ENCODE peak calls at places on chromosomes 5 and 9, in five cellular contexts. G is WTC11, Z is psoas muscle, M is right lobe of liver, Q is astrocyte of the spinal cord. F is an unnamed sample.

GRCh38 chr5:32297181-32298055 is 15.3 kb downstream of the MTMR12 start:
- DNase-seq in G (no peak), Z (no peak), M (no peak), Q (no peak), F (no peak)

GRCh38 chr9:125889122-125889523 is 141.9 kb downstream of the PBX3 start:
- DNase-seq in G (peak), Z (peak), M (peak), Q (peak), F (no peak)

GRCh38 chr5:106521701-106522100 is 1149.0 kb downstream of the EFNA5 start:
- DNase-seq in G (no peak), Z (no peak), M (no peak), Q (peak), F (no peak)

GRCh38 chr5:32355694-32356093 is 43.0 kb upstream of the MTMR12 start:
- DNase-seq in G (no peak), Z (no peak), M (no peak), Q (no peak), F (no peak)

GRCh38 chr5:176538505-176538806 is 1.3 kb upstream of the RNF44 start:
- DNase-seq in G (no peak), Z (no peak), M (no peak), Q (no peak), F (no peak)

GRCh38 chr5:135107986-135108385 is 74.0 kb upstream of the PITX1 start:
- DNase-seq in G (no peak), Z (peak), M (no peak), Q (no peak), F (no peak)

GRCh38 chr9:95750725-95751644 is 124.5 kb upstream of the ERCC6L2 start:
- DNase-seq in G (no peak), Z (no peak), M (no peak), Q (no peak), F (no peak)

GRCh38 chr5:62938927-62939326 is 360.3 kb downstream of the LRRC70 start:
- DNase-seq in G (no peak), Z (no peak), M (no peak), Q (peak), F (no peak)

GRCh38 chr5:100904259-100904822 is 1.3 kb upstream of the ST8SIA4 start:
- DNase-seq in G (no peak), Z (no peak), M (no peak), Q (peak), F (peak)

GRCh38 chr5:55177078-55177477 is 4.1 kb upstream of the CDC20B start:
- DNase-seq in G (no peak), Z (no peak), M (no peak), Q (no peak), F (no peak)

GRCh38 chr5:135211083-135211790 is 177.2 kb upstream of the PITX1 start:
- DNase-seq in G (no peak), Z (no peak), M (no peak), Q (no peak), F (no peak)

GRCh38 chr5:156256644-156257043 is 70.3 kb upstream of the SGCD start:
- DNase-seq in G (no peak), Z (no peak), M (no peak), Q (no peak), F (no peak)

GRCh38 chr5:145531038-145531734 is 304.0 kb downstream of the PRELID2 start:
- DNase-seq in G (no peak), Z (no peak), M (no peak), Q (peak), F (no peak)

GRCh38 chr5:141354900-141355469 is at the start of gene PCDHGA4:
- DNase-seq in G (no peak), Z (peak), M (no peak), Q (no peak), F (no peak)

GRCh38 chr5:78779771-78780616 is 131.4 kb upstream of the LHFPL2 start:
- DNase-seq in G (no peak), Z (no peak), M (no peak), Q (peak), F (no peak)

GRCh38 chr9:68462004-68462775 is 78.5 kb downstream of the TMEM252 start:
- DNase-seq in G (peak), Z (no peak), M (no peak), Q (no peak), F (no peak)

GRCh38 chr5:96538831-96539250 is 105.8 kb upstream of the PCSK1 start:
- DNase-seq in G (no peak), Z (no peak), M (no peak), Q (no peak), F (no peak)

GRCh38 chr5:81140942-81141341 is 92.2 kb upstream of the CKMT2 start:
- DNase-seq in G (no peak), Z (no peak), M (no peak), Q (peak), F (no peak)

GRCh38 chr5:5432020-5432707 is 9.7 kb downstream of the ICE1 start:
- DNase-seq in G (no peak), Z (no peak), M (no peak), Q (peak), F (no peak)

GRCh38 chr5:74289238-74289637 is 351.3 kb downstream of the ENC1 start:
- DNase-seq in G (no peak), Z (no peak), M (no peak), Q (no peak), F (no peak)

GRCh38 chr5:107474724-107475489 is 195.8 kb downstream of the EFNA5 start:
- DNase-seq in G (no peak), Z (no peak), M (no peak), Q (no peak), F (no peak)

GRCh38 chr9:37197158-37198033 is 77.0 kb downstream of the ZCCHC7 start:
- DNase-seq in G (no peak), Z (no peak), M (no peak), Q (no peak), F (no peak)

GRCh38 chr9:126665696-126666035 is 51.9 kb downstream of the LMX1B start:
- DNase-seq in G (no peak), Z (no peak), M (no peak), Q (no peak), F (no peak)

GRCh38 chr9:133712221-133713100 is 25.7 kb downstream of the SARDH start:
- DNase-seq in G (no peak), Z (no peak), M (no peak), Q (no peak), F (peak)

GRCh38 chr9:138075496-138075895 is 197.9 kb downstream of the CACNA1B start:
- DNase-seq in G (no peak), Z (no peak), M (no peak), Q (no peak), F (no peak)

GRCh38 chr5:138230261-138230660 is 17.1 kb upstream of the CDC23 start:
- DNase-seq in G (no peak), Z (no peak), M (no peak), Q (no peak), F (no peak)

GRCh38 chr5:132254321-132254977 is 3.0 kb upstream of the PDLIM4 start:
- DNase-seq in G (no peak), Z (no peak), M (peak), Q (no peak), F (peak)

GRCh38 chr5:31992377-31992776 is 181.7 kb downstream of the GOLPH3 start:
- DNase-seq in G (no peak), Z (no peak), M (no peak), Q (no peak), F (no peak)

GRCh38 chr9:71604197-71605063 is 163.9 kb downstream of the CEMIP2 start:
- DNase-seq in G (peak), Z (peak), M (peak), Q (peak), F (no peak)

GRCh38 chr5:217860-218456 is at the start of the genes CCDC127 and SDHA:
- DNase-seq in G (peak), Z (peak), M (peak), Q (peak), F (peak)

GRCh38 chr5:61332891-61333350 is 863 bp downstream of the ZSWIM6 start:
- DNase-seq in G (peak), Z (peak), M (peak), Q (peak), F (peak)

GRCh38 chr9:133520121-133520835 is 4.5 kb downstream of the MYMK start:
- DNase-seq in G (no peak), Z (peak), M (no peak), Q (no peak), F (no peak)

GRCh38 chr5:173592050-173592669 is 24.3 kb downstream of the BOD1 start:
- DNase-seq in G (no peak), Z (no peak), M (no peak), Q (no peak), F (no peak)
- TF ChIP-seq CTCF in G (peak), Z (peak), M (peak), Q (peak), F (peak)

GRCh38 chr9:89009049-89009840 is 18.0 kb downstream of the S1PR3 start:
- DNase-seq in G (no peak), Z (no peak), M (no peak), Q (no peak), F (no peak)
- TF ChIP-seq CTCF in G (no peak), Z (no peak), M (no peak), Q (peak), F (peak)

DNA sequence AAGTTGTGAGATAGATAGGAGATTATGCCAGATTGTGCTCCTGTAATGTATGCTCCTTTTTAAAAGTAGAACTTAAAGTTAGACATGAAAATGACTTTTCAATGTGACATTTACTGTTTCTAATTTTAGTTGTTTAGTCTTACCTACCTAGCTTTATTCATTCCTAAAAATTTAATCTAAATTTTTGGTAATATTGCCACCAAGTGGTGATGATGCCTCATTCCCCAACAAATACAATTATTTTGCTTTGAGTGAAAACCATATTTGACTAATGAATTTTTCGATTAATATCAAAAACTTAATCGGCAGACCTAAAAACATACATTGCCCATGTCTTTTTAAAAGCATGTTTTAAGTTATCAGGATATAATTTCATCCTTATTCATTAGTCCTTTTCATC is 25.6 kb downstream of the PPWD1 start:
- DNase-seq in G (no peak), Z (no peak), M (no peak), Q (no peak), F (no peak)
- TF ChIP-seq CTCF in G (no peak), Z (no peak), M (no peak), Q (peak), F (peak)

GRCh38 chr5:91007251-91007650 is 375.9 kb downstream of the ARRDC3 start:
- DNase-seq in G (no peak), Z (no peak), M (no peak), Q (no peak), F (no peak)

GRCh38 chr5:91006708-91007107 is 376.4 kb downstream of the ARRDC3 start:
- DNase-seq in G (no peak), Z (no peak), M (peak), Q (no peak), F (no peak)

GRCh38 chr5:91010090-91010489 is 373.0 kb downstream of the ARRDC3 start:
- DNase-seq in G (no peak), Z (no peak), M (no peak), Q (no peak), F (no peak)

GRCh38 chr5:91011029-91011428 is 372.1 kb downstream of the ARRDC3 start:
- DNase-seq in G (no peak), Z (no peak), M (no peak), Q (no peak), F (no peak)

DNA sequence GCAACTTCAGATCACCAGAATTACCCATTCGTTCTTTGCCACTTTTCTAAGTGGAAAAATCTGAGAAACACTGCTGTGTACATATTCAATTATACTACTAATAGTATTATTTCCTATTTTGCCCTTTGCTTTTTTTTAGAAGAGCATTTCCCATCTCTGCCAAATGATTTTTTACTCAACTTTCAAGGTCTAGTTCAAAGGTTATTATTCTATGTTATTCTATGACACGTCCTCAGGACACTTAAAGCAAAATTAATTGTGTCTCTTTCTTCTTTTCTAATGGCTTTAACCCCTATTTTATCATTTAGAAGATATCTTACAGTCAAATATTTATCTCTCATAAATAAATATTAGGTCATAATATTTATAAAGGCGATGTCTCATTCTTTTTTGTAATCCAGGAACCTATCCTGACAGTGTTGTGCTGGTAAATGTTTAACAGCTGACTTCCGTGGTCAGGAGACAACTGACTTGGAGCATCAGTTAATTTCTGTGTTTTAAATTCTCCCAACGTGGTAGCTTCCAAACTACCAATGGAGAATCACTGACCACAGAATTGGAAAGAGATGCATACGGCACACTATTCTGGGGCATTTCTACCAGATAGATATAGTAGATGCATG is 375.2 kb downstream of the ARRDC3 start:
- DNase-seq in G (no peak), Z (no peak), M (peak), Q (no peak), F (no peak)
- TF ChIP-seq CTCF in G (no peak), Z (no peak), M (no peak), Q (no peak), F (no peak)

GRCh38 chr5:172123269-172123692 is 64.7 kb downstream of the STK10 start:
- DNase-seq in G (no peak), Z (peak), M (peak), Q (peak), F (peak)
- TF ChIP-seq CTCF in G (no peak), Z (no peak), M (peak), Q (peak), F (peak)

GRCh38 chr9:74577956-74578355 is 80.8 kb downstream of the RORB start:
- DNase-seq in G (no peak), Z (no peak), M (no peak), Q (no peak), F (no peak)
- TF ChIP-seq CTCF in G (no peak), Z (peak), M (peak), Q (peak), F (peak)

F was measured in chondrocyte.